ENCODE peak calls at places on chromosomes 16 and 17, in four cellular contexts. Q, Y, P and L are unnamed samples. For H3K4me1, the result is how much of the 10 kb centered on the place peaks cover.

GRCh38 chr17:1193300-1193699 is 13.5 kb upstream of the ABR start:
- DNase-seq in Y (no peak), P (no peak), Q (no peak), L (no peak)

GRCh38 chr17:74742978-74743545 is 5.4 kb upstream of the NHERF1 start:
- DNase-seq in P (no peak), Y (no peak), Q (no peak), L (no peak)

GRCh38 chr16:7615565-7615964 is 282.9 kb downstream of the RBFOX1 start:
- DNase-seq in P (no peak), Y (peak), Q (no peak), L (no peak)

GRCh38 chr17:58306131-58306951 is 22.3 kb downstream of the TSPOAP1 start:
- DNase-seq in P (no peak), Y (no peak), Q (no peak), L (no peak)

GRCh38 chr17:76487451-76488192 is 13.6 kb downstream of the RHBDF2 start:
- DNase-seq in Y (no peak), P (no peak), Q (no peak), L (no peak)

GRCh38 chr16:87210949-87211348 is 106.2 kb downstream of the C16orf95 start:
- DNase-seq in P (no peak), Q (peak), Y (no peak), L (peak)

GRCh38 chr17:70086468-70086867 is 11.4 kb downstream of the KCNJ16 start:
- DNase-seq in Q (peak), Y (no peak), P (no peak), L (peak)

GRCh38 chr16:31471875-31472558 is at the start of gene TGFB1I1:
- DNase-seq in P (no peak), Q (peak), Y (no peak), L (peak)

GRCh38 chr16:88197481-88198456 is 185.0 kb upstream of the ZNF469 start:
- DNase-seq in P (no peak), Q (peak), Y (no peak), L (no peak)

GRCh38 chr17:75785016-75785769 is 587 bp downstream of the UNK start:
- DNase-seq in P (peak), Q (peak), Y (peak), L (no peak)

GRCh38 chr16:58329147-58329546 is 34.3 kb upstream of the PRSS54 start:
- DNase-seq in Q (peak), Y (no peak), P (no peak), L (no peak)

GRCh38 chr17:50194441-50195195 is 6.8 kb downstream of the COL1A1 start:
- DNase-seq in Q (no peak), Y (no peak), P (no peak), L (no peak)

GRCh38 chr16:74657873-74658642 is 8.6 kb downstream of the RFWD3 start:
- DNase-seq in Y (no peak), P (no peak), Q (no peak), L (no peak)

GRCh38 chr17:45137561-45138305 is 2.2 kb downstream of the ACBD4 start:
- DNase-seq in P (no peak), Q (no peak), Y (no peak), L (no peak)

GRCh38 chr16:54366005-54366634 is 79.5 kb upstream of the IRX3 start:
- DNase-seq in Y (no peak), P (no peak), Q (no peak), L (no peak)

GRCh38 chr16:10577305-10578202 is 2.8 kb downstream of the EMP2 start:
- DNase-seq in Y (no peak), Q (no peak), P (no peak), L (no peak)

GRCh38 chr16:57601801-57602478 is 26.5 kb upstream of the ADGRG1 start:
- DNase-seq in P (peak), Y (peak), Q (no peak), L (no peak)

GRCh38 chr16:67546761-67547422 is 15.4 kb upstream of the CTCF start:
- DNase-seq in Q (peak), Y (peak), P (no peak), L (peak)

GRCh38 chr16:19118938-19119431 is 5.2 kb downstream of the ITPRIPL2 start:
- DNase-seq in Q (peak), Y (peak), P (no peak), L (peak)

GRCh38 chr17:80872999-80873951 is 118.4 kb upstream of the CHMP6 start:
- DNase-seq in Q (no peak), Y (no peak), P (no peak), L (no peak)
- H3K4me1 ChIP-seq in Q (under half), Y (under half), P (under half), L (under half)

GRCh38 chr16:12674096-12674495 is 129.6 kb downstream of the CPPED1 start:
- DNase-seq in P (no peak), Y (no peak), Q (peak), L (peak)
- TF ChIP-seq FOS in P (no peak), Y (no peak), Q (no peak), L (peak)

DNA sequence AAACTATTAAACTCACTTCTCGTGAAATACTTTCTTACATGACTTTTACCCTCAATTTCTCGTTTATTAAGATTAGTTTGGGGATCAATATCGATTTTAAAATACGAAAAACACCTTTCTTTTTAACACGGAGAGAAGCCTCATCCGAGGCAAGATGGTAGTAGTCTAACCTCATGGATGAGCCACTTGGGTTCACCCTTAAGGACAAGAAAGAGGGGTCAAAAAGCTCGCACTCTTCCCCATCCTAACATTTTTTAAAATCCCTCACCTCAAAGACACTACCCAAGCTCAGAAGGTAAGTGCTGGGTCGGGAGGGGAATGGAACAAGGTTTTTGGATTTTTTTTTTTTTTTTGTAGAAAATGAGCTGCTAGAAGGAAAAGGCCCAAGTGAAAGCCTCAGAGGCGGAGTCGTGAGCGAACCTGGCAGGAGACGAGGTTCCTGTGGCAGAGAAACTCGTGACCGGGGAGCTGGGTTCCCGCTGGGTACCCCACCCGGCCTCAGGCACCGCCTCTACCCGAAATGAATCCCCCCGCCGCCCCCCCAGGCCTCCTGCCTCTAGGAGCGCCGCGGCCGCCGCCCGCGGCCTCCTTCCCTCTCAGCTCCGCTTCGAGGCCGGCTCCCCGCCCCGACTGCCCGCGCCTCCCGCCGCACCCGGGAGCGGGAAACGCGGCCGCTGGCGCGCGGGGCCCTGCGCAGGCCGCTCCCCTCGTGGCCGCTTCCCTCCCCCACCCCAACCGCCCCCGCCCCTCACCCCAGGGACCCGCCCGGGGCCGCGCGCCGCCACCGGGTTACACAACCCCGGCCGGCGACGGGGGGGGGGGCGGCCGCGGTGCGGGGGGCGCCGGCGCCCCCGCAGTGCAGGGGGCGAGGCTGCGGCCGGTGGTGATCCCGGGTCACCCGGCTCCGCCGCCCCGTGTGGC is 1.6 kb downstream of the NUFIP2 start:
- DNase-seq in Y (peak), P (no peak), Q (peak), L (peak)
- H3K4me1 ChIP-seq in Y (under half), P (under half), Q (under half), L (under half)

DNA sequence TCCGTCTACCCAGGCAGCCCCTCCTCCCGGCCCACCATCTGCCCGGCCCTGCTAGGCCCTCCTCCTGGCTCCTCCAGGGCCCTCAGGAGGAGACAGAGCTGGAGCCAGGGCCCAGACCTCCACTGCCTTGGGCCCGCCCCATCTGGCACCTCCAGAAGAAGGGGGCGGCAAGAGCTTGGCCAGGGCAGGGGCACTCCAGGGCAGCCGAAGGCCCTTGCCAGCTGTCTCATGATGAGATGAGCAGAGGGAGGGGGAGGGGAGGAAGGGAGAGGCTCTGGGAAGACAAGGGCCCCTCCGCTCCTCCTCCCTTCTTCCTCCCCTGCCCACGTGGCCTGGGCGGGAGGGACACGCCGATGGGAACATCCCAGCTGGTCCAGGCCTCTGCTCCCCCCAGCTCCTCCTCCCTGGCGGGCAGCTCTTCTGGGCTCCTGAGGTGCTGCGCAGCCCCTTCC is 23.8 kb upstream of the ENPP7 start:
- DNase-seq in P (no peak), Y (no peak), Q (no peak), L (no peak)
- TF ChIP-seq FOS in P (no peak), Y (no peak), Q (no peak), L (no peak)

DNA sequence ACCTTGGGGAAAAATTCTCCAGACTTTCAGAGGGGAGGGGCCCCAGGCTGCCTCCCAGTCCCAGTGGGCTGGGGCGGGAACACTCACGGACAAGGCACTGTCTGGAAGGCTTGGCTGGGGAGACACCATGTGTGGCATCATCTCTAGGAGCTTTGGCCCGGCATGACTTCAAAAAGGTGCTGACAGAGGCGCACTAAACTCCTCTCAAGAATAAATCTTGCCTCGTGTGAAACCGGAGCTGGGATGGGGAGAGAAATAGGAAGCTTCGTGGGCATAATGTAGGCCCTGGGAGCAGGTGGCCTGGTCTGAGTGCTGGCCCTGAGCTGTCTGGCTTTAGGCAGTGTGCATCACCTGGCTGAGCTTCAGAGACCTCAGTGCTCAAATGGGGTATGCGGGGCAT is 5.7 kb downstream of the WSCD1 start:
- DNase-seq in P (no peak), Y (no peak), Q (no peak), L (no peak)
- H3K4me1 ChIP-seq in P (under half), Y (under half), Q (under half), L (under half)

GRCh38 chr16:1299868-1300203 is 9.6 kb upstream of the UBE2I start:
- DNase-seq in P (no peak), Y (no peak), Q (no peak), L (no peak)

GRCh38 chr16:1301562-1301961 is 7.9 kb upstream of the UBE2I start:
- DNase-seq in P (no peak), Q (no peak), Y (no peak), L (no peak)

GRCh38 chr16:1299012-1299867 is 10.2 kb upstream of the UBE2I start:
- DNase-seq in Q (no peak), P (no peak), Y (peak), L (no peak)

GRCh38 chr16:1298406-1298805 is 11.0 kb upstream of the UBE2I start:
- DNase-seq in Y (no peak), Q (no peak), P (no peak), L (no peak)

GRCh38 chr16:1300664-1301476 is 8.6 kb upstream of the UBE2I start:
- DNase-seq in P (no peak), Y (peak), Q (peak), L (peak)
- TF ChIP-seq FOS in P (no peak), Y (no peak), Q (no peak), L (no peak)